ENCODE peak calls at places on chromosomes 11 and 22, in five cellular contexts. X is T-helper 2 cell, G is EL, R is T-helper 9 cell, I is NCI-H1105 treated with DMSO at 0.1 percent for 48 hours. Q is an unnamed sample.

GRCh38 chr11:90476442-90477007 is 253.7 kb upstream of the CHORDC1 start:
- DNase-seq in G (peak; percentile 1), I (peak; percentile 67), X (no peak), R (no peak), Q (peak; percentile 15)

GRCh38 chr11:2099523-2100316 is 39.5 kb downstream of the IGF2 start:
- DNase-seq in X (no peak), G (no peak), I (peak; percentile 95), R (no peak), Q (peak; percentile 52)

GRCh38 chr11:121717296-121717695 is 264.5 kb upstream of the SORL1-AS1 start:
- DNase-seq in I (no peak), R (no peak), G (no peak), X (no peak), Q (no peak)

GRCh38 chr11:64305691-64306562 is 603 bp downstream of the ESRRA start:
- DNase-seq in I (peak; percentile 59), G (peak; percentile 59), X (peak; percentile 55), R (peak; percentile 50), Q (peak; percentile 94)

GRCh38 chr11:69721745-69722144 is 17.9 kb upstream of the FGF19 start:
- DNase-seq in R (no peak), X (no peak), G (peak; percentile 20), I (no peak), Q (no peak)

GRCh38 chr22:24379536-24379935 is 47.9 kb upstream of the ADORA2A start:
- DNase-seq in X (no peak), R (no peak), I (no peak), G (peak; percentile 56), Q (no peak)

GRCh38 chr11:118843518-118843917 is 40.2 kb upstream of the CXCR5 start:
- DNase-seq in I (no peak), X (no peak), G (no peak), R (no peak), Q (no peak)

GRCh38 chr22:41668971-41669911 is 19.4 kb downstream of the SNU13 start:
- DNase-seq in X (no peak), I (no peak), G (peak; percentile 91), R (no peak), Q (no peak)

GRCh38 chr11:34331329-34331728 is 26.5 kb downstream of the ABTB2 start:
- DNase-seq in G (peak; percentile 78), R (no peak), I (peak; percentile 72), X (no peak), Q (no peak)

GRCh38 chr11:15805726-15806125 is 550.6 kb downstream of the SOX6 start:
- DNase-seq in G (no peak), R (no peak), I (no peak), X (no peak), Q (no peak)

GRCh38 chr11:107651672-107652071 is 60.2 kb downstream of the SLN start:
- DNase-seq in I (no peak), X (no peak), R (no peak), G (no peak), Q (no peak)

GRCh38 chr22:50578776-50579310 is 616 bp upstream of the CPT1B start:
- DNase-seq in G (no peak), R (no peak), I (no peak), X (no peak), Q (no peak)

GRCh38 chr11:94106699-94107098 is 21.9 kb upstream of the PANX1 start:
- DNase-seq in G (no peak), I (no peak), X (no peak), R (no peak), Q (no peak)

GRCh38 chr22:27686534-27686933 is 115.0 kb downstream of the MN1 start:
- DNase-seq in X (no peak), R (no peak), G (peak; percentile 68), I (no peak), Q (no peak)

GRCh38 chr22:39230261-39231196 is 14.3 kb downstream of the PDGFB start:
- DNase-seq in G (no peak), R (no peak), I (no peak), X (no peak), Q (no peak)

GRCh38 chr11:103326070-103326794 is 217.0 kb downstream of the DYNC2H1 start:
- DNase-seq in R (no peak), X (no peak), G (peak; percentile 81), I (peak; percentile 63), Q (peak; percentile 51)

GRCh38 chr11:74276581-74276980 is 34.9 kb downstream of the P4HA3 start:
- DNase-seq in R (no peak), G (peak; percentile 51), I (no peak), X (no peak), Q (no peak)

GRCh38 chr11:71182791-71183556 is 69.4 kb downstream of the SHANK2 start:
- DNase-seq in R (no peak), X (no peak), I (peak; percentile 24), G (no peak), Q (peak; percentile 61)

GRCh38 chr11:35651263-35651662 is 11.3 kb upstream of the TRIM44 start:
- DNase-seq in X (no peak), R (no peak), G (no peak), I (no peak), Q (no peak)

GRCh38 chr11:119185916-119186634 is 800 bp downstream of the NHERF4 start:
- DNase-seq in R (no peak), G (no peak), I (no peak), X (no peak), Q (no peak)

GRCh38 chr22:36775589-36775965 is 342 bp downstream of the IFT27 start:
- DNase-seq in R (peak; percentile 24), G (no peak), I (peak; percentile 63), X (no peak), Q (peak; percentile 89)

GRCh38 chr11:93845181-93846092 is 5.0 kb downstream of the VSTM5 start:
- DNase-seq in R (no peak), I (no peak), X (no peak), G (peak; percentile 71), Q (no peak)

GRCh38 chr11:62033191-62034044 is 66.0 kb upstream of the FTH1 start:
- DNase-seq in R (no peak), I (no peak), G (peak; percentile 14), X (no peak), Q (no peak)

GRCh38 chr11:83004855-83005556 is 66.7 kb downstream of the RAB30 start:
- DNase-seq in G (no peak), R (no peak), X (no peak), I (peak; percentile 97), Q (no peak)

GRCh38 chr11:34165786-34166557 is 60.5 kb downstream of the NAT10 start:
- DNase-seq in I (no peak), G (no peak), X (no peak), R (no peak), Q (no peak)

GRCh38 chr11:64245797-64246623 is 733 bp downstream of the PPP1R14B start:
- DNase-seq in G (peak; percentile 98), I (peak; percentile 31), R (peak; percentile 59), X (peak; percentile 67), Q (peak; percentile 90)

GRCh38 chr22:47163876-47164513 is 401.5 kb downstream of the TBC1D22A start:
- DNase-seq in X (no peak), R (no peak), G (no peak), I (no peak), Q (peak; percentile 84)

GRCh38 chr11:107999759-108000455 is 8.8 kb upstream of the CUL5 start:
- DNase-seq in I (peak; percentile 10), R (no peak), X (no peak), G (peak; percentile 47), Q (no peak)

Q was measured in lower leg skin.